ENCODE peak calls at places on chromosomes 2 and 18, in six cellular contexts. One of them, this sample, is unnamed. For H3K27me3, the result is how much of the 10 kb centered on the place peaks cover.

GRCh38 chr2:79393107-79393506 is 119.7 kb upstream of the CTNNA2 start:
- DNase-seq in PC-3: no peak
- DNase-seq in ovary: no peak
- DNase-seq in H9: no peak
- DNase-seq in H1: no peak
- DNase-seq in testis: no peak
- DNase-seq in this sample: no peak

GRCh38 chr18:28175930-28176673 is 828 bp downstream of the CDH2 start:
- DNase-seq in PC-3: peak
- DNase-seq in ovary: no peak
- DNase-seq in H9: peak
- DNase-seq in H1: peak
- DNase-seq in testis: peak
- DNase-seq in this sample: no peak

GRCh38 chr2:122736279-122736678 is 980.8 kb downstream of the TSN start:
- DNase-seq in PC-3: peak
- DNase-seq in ovary: no peak
- DNase-seq in H9: no peak
- DNase-seq in H1: no peak
- DNase-seq in testis: no peak
- DNase-seq in this sample: no peak

GRCh38 chr2:54457326-54458023 is 1.3 kb downstream of the SPTBN1 start:
- DNase-seq in PC-3: peak
- DNase-seq in ovary: peak
- DNase-seq in H9: peak
- DNase-seq in H1: peak
- DNase-seq in testis: peak
- DNase-seq in this sample: peak

GRCh38 chr2:169348321-169349002 is 13.9 kb downstream of the LRP2 start:
- DNase-seq in PC-3: no peak
- DNase-seq in ovary: no peak
- DNase-seq in H9: no peak
- DNase-seq in H1: no peak
- DNase-seq in testis: peak
- DNase-seq in this sample: no peak

GRCh38 chr2:96374211-96374951 is 38.8 kb downstream of the NCAPH start:
- DNase-seq in PC-3: peak
- DNase-seq in ovary: no peak
- DNase-seq in H9: no peak
- DNase-seq in H1: no peak
- DNase-seq in testis: peak
- DNase-seq in this sample: no peak

GRCh38 chr2:119259296-119259860 is 35.7 kb downstream of the STEAP3 start:
- DNase-seq in PC-3: no peak
- DNase-seq in ovary: no peak
- DNase-seq in H9: peak
- DNase-seq in H1: no peak
- DNase-seq in testis: peak
- DNase-seq in this sample: no peak

GRCh38 chr2:230181245-230181644 is 38.5 kb downstream of the SP110 start:
- DNase-seq in PC-3: no peak
- DNase-seq in ovary: no peak
- DNase-seq in H9: no peak
- DNase-seq in H1: no peak
- DNase-seq in testis: no peak
- DNase-seq in this sample: no peak

GRCh38 chr2:43484323-43484930 is 111.4 kb downstream of the THADA start:
- DNase-seq in PC-3: peak
- DNase-seq in ovary: no peak
- DNase-seq in H9: no peak
- DNase-seq in H1: no peak
- DNase-seq in testis: no peak
- DNase-seq in this sample: no peak

GRCh38 chr2:232632904-232633412 is 446 bp upstream of the EFHD1 start:
- DNase-seq in PC-3: peak
- DNase-seq in ovary: peak
- DNase-seq in H9: no peak
- DNase-seq in H1: no peak
- DNase-seq in testis: peak
- DNase-seq in this sample: peak

GRCh38 chr18:68721681-68722583 is 7.0 kb upstream of the TMX3 start:
- DNase-seq in PC-3: no peak
- DNase-seq in ovary: no peak
- DNase-seq in H9: no peak
- DNase-seq in H1: no peak
- DNase-seq in testis: no peak
- DNase-seq in this sample: no peak

GRCh38 chr2:175560521-175561164 is 379.1 kb upstream of the ATP5MC3 start:
- DNase-seq in PC-3: no peak
- DNase-seq in ovary: no peak
- DNase-seq in H9: no peak
- DNase-seq in H1: no peak
- DNase-seq in testis: no peak
- DNase-seq in this sample: no peak

GRCh38 chr2:61356958-61357350 is 113.9 kb downstream of the USP34 start:
- DNase-seq in PC-3: no peak
- DNase-seq in ovary: no peak
- DNase-seq in H9: no peak
- DNase-seq in H1: no peak
- DNase-seq in testis: no peak
- DNase-seq in this sample: no peak

GRCh38 chr2:209772316-209772715 is 684 bp downstream of the UNC80 start:
- DNase-seq in PC-3: no peak
- DNase-seq in ovary: no peak
- DNase-seq in H9: no peak
- DNase-seq in H1: no peak
- DNase-seq in testis: peak
- DNase-seq in this sample: no peak

GRCh38 chr2:112031916-112032582 is 23.0 kb upstream of the TMEM87B start:
- DNase-seq in PC-3: no peak
- DNase-seq in ovary: peak
- DNase-seq in H9: no peak
- DNase-seq in H1: no peak
- DNase-seq in testis: no peak
- DNase-seq in this sample: no peak

GRCh38 chr18:36786686-36787085 is 42.1 kb downstream of the TPGS2 start:
- DNase-seq in PC-3: no peak
- DNase-seq in ovary: peak
- DNase-seq in H9: no peak
- DNase-seq in H1: no peak
- DNase-seq in testis: peak
- DNase-seq in this sample: peak

GRCh38 chr2:140650825-140651224 is 1480.0 kb downstream of the LRP1B start:
- DNase-seq in PC-3: peak
- DNase-seq in ovary: no peak
- DNase-seq in H9: no peak
- DNase-seq in H1: no peak
- DNase-seq in testis: no peak
- DNase-seq in this sample: no peak

GRCh38 chr18:55688066-55688465 is 100.1 kb upstream of the TCF4 start:
- DNase-seq in PC-3: peak
- DNase-seq in ovary: no peak
- DNase-seq in H9: no peak
- DNase-seq in H1: no peak
- DNase-seq in testis: no peak
- DNase-seq in this sample: no peak

GRCh38 chr2:70258532-70258875 is 567 bp downstream of the PCYOX1 start:
- DNase-seq in PC-3: peak
- DNase-seq in ovary: peak
- DNase-seq in H9: no peak
- DNase-seq in H1: peak
- DNase-seq in testis: peak
- DNase-seq in this sample: peak

GRCh38 chr2:23380562-23381065 is 4.4 kb upstream of the KLHL29 start:
- DNase-seq in PC-3: peak
- DNase-seq in ovary: no peak
- DNase-seq in H9: no peak
- DNase-seq in H1: no peak
- DNase-seq in testis: no peak
- DNase-seq in this sample: no peak

DNA sequence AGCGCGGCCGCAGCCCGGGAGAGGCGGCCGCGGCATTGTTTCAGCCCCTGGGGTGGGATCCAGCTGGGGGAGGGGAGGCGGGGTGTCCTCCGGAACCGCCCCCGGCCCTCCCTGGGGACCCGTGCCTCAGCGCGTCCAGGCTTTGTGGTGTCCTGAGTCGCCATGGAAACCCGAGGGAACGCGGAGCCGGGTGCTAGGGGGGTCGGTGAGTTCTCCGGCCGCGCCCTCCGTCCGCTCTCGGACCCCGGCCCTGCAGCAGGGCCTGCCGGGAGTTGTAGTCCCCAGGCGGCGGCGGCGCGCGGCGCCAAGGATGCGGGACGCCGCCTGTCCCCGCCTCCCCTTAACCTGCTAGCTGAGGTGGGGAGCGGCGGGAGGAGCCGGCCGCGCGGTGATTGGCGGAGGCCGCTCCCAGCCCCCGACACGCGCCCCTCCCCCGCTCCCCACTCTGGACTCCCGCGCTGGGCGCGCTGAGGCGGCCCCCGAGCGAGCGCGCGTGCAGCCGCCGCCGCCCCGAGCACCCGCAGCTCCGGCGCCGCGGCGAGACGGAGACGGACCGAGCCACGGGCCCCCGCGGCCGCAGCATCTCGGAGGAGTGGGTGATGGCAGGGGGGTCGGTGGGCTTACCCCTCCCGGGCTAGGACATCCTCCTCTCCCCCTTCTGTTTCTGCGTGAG is at the start of gene DPYSL5:
- DNase-seq in PC-3: no peak
- DNase-seq in ovary: no peak
- DNase-seq in H9: peak
- DNase-seq in H1: peak
- DNase-seq in testis: peak
- DNase-seq in this sample: no peak
- H3K27me3 ChIP-seq in PC-3: half or more
- H3K27me3 ChIP-seq in ovary: under half
- H3K27me3 ChIP-seq in H9: under half
- H3K27me3 ChIP-seq in H1: half or more
- H3K27me3 ChIP-seq in testis: under half
- H3K27me3 ChIP-seq in this sample: under half

GRCh38 chr2:74554821-74555531 is 456 bp downstream of the DOK1 start:
- DNase-seq in PC-3: no peak
- DNase-seq in ovary: peak
- DNase-seq in H9: peak
- DNase-seq in H1: peak
- DNase-seq in testis: peak
- DNase-seq in this sample: peak
- H3K27me3 ChIP-seq in PC-3: under half
- H3K27me3 ChIP-seq in ovary: under half
- H3K27me3 ChIP-seq in H9: under half
- H3K27me3 ChIP-seq in H1: under half
- H3K27me3 ChIP-seq in testis: under half
- H3K27me3 ChIP-seq in this sample: under half

DNA sequence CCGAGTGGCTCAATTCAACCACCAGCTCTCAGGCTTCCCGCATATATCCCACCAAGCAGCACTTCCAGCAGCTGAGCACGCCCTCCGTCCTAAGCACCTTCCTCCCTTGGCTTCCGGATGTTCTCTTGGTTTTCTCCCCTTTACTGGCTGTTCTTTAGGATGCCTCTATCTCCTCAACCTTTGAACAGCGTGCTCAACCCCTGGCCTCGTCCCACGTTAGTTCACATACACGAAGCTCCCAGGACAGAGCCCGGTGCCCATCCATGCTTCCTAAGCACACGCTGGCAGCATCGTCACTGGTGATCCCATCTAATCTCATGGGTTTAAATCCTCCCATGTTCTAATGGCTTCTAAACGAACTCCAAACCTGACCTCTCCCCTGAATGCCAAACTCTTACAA is 3.7 kb downstream of the CYS1 start:
- DNase-seq in PC-3: no peak
- DNase-seq in ovary: no peak
- DNase-seq in H9: no peak
- DNase-seq in H1: no peak
- DNase-seq in testis: no peak
- DNase-seq in this sample: no peak
- H3K27me3 ChIP-seq in PC-3: half or more
- H3K27me3 ChIP-seq in ovary: under half
- H3K27me3 ChIP-seq in H9: under half
- H3K27me3 ChIP-seq in H1: under half
- H3K27me3 ChIP-seq in testis: under half
- H3K27me3 ChIP-seq in this sample: half or more

GRCh38 chr2:235446082-235446481 is 47.8 kb upstream of the AGAP1 start:
- DNase-seq in PC-3: no peak
- DNase-seq in ovary: no peak
- DNase-seq in H9: no peak
- DNase-seq in H1: no peak
- DNase-seq in testis: no peak
- DNase-seq in this sample: no peak

GRCh38 chr2:235445116-235445515 is 48.7 kb upstream of the AGAP1 start:
- DNase-seq in PC-3: no peak
- DNase-seq in ovary: no peak
- DNase-seq in H9: no peak
- DNase-seq in H1: no peak
- DNase-seq in testis: no peak
- DNase-seq in this sample: no peak

GRCh38 chr2:235439959-235440662 is 53.7 kb upstream of the AGAP1 start:
- DNase-seq in PC-3: no peak
- DNase-seq in ovary: no peak
- DNase-seq in H9: no peak
- DNase-seq in H1: no peak
- DNase-seq in testis: no peak
- DNase-seq in this sample: no peak

GRCh38 chr2:235447210-235447609 is 46.6 kb upstream of the AGAP1 start:
- DNase-seq in PC-3: peak
- DNase-seq in ovary: no peak
- DNase-seq in H9: no peak
- DNase-seq in H1: no peak
- DNase-seq in testis: no peak
- DNase-seq in this sample: no peak

GRCh38 chr2:235444101-235444597 is 49.7 kb upstream of the AGAP1 start:
- DNase-seq in PC-3: peak
- DNase-seq in ovary: no peak
- DNase-seq in H9: no peak
- DNase-seq in H1: no peak
- DNase-seq in testis: no peak
- DNase-seq in this sample: no peak
- H3K27me3 ChIP-seq in PC-3: under half
- H3K27me3 ChIP-seq in ovary: under half
- H3K27me3 ChIP-seq in H9: under half
- H3K27me3 ChIP-seq in H1: under half
- H3K27me3 ChIP-seq in testis: under half
- H3K27me3 ChIP-seq in this sample: under half

DNA sequence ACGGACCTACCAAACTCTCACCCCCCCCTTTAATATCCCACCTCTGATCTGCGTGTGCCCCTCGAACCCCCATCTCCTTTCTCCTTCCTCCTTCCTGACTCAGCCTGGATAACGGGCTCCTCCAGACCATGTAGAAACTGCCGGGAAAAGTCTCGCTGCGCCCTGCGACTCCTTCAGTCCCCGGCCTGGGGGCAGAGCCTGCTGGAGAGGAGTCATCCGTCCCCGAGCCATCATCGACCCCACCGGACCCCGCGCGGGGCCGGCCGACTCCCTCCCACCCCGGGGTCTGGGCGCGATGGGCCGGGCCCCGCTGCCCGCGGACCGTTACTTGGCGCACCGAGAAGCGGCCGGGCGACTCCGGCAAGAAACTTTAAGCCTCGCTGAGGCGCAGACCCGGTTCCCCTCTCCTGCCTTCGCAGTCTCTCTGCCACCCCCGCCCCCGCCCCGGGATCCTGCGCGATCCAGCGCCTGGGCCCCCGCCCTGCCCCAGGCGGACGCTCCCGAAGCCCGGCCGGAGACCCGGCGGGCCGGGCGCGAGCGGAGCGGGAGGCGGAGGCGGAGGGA is 3.4 kb downstream of the ZEB2 start:
- DNase-seq in PC-3: no peak
- DNase-seq in ovary: peak
- DNase-seq in H9: no peak
- DNase-seq in H1: peak
- DNase-seq in testis: no peak
- DNase-seq in this sample: peak
- H3K27me3 ChIP-seq in PC-3: under half
- H3K27me3 ChIP-seq in ovary: under half
- H3K27me3 ChIP-seq in H9: half or more
- H3K27me3 ChIP-seq in H1: half or more
- H3K27me3 ChIP-seq in testis: under half
- H3K27me3 ChIP-seq in this sample: under half